ENCODE peak calls at places on chromosomes 5 and 9, in seven cellular contexts. X is LHCN-M2; K is CD8-positive, alpha-beta T cell; Z is NB4; H is HCT116; U is stimulated activated naive CD4-positive, alpha-beta T cell; E is AG08395. D is an unnamed sample.

GRCh38 chr5:134580001-134580460 is 52.6 kb downstream of the SAR1B start:
- DNase-seq in X (no peak), K (no peak), Z (no peak), H (no peak), U (no peak), E (no peak), D (no peak)

GRCh38 chr9:134317431-134318414 is 8.5 kb upstream of the RXRA start:
- DNase-seq in X (no peak), K (no peak), Z (peak; percentile 53), H (no peak), U (no peak), E (peak; percentile 70), D (no peak)

GRCh38 chr9:17878810-17879370 is 300.0 kb downstream of the SH3GL2 start:
- DNase-seq in X (no peak), K (no peak), Z (no peak), H (no peak), U (no peak), E (no peak), D (no peak)

GRCh38 chr9:15824310-15824709 is 271.5 kb downstream of the CCDC171 start:
- DNase-seq in X (peak; percentile 49), K (no peak), Z (peak; percentile 41), H (peak; percentile 48), U (no peak), E (no peak), D (peak; percentile 47)

GRCh38 chr5:169945831-169946261 is 34.4 kb downstream of the INSYN2B start:
- DNase-seq in X (peak; percentile 32), K (no peak), Z (peak; percentile 17), H (no peak), U (no peak), E (peak; percentile 93), D (peak; percentile 79)

GRCh38 chr5:137392261-137392660 is 106.9 kb downstream of the SPOCK1 start:
- DNase-seq in X (no peak), K (no peak), Z (no peak), H (no peak), U (no peak), E (no peak), D (no peak)

GRCh38 chr5:67047180-67047579 is 149.4 kb downstream of the CD180 start:
- DNase-seq in X (peak; percentile 45), K (no peak), Z (no peak), H (no peak), U (no peak), E (no peak), D (no peak)

GRCh38 chr5:115050860-115051259 is 118.8 kb downstream of the TRIM36 start:
- DNase-seq in X (no peak), K (no peak), Z (no peak), H (no peak), U (no peak), E (no peak), D (no peak)

GRCh38 chr9:133247632-133248031 is 27.4 kb downstream of the ABO start:
- DNase-seq in X (no peak), K (no peak), Z (no peak), H (no peak), U (no peak), E (no peak), D (no peak)

GRCh38 chr5:116382874-116383266 is 191.8 kb downstream of the SEMA6A start:
- DNase-seq in X (no peak), K (no peak), Z (no peak), H (no peak), U (no peak), E (no peak), D (no peak)

GRCh38 chr5:171157233-171157632 is 151.8 kb upstream of the TLX3 start:
- DNase-seq in X (no peak), K (no peak), Z (no peak), H (no peak), U (no peak), E (no peak), D (no peak)

GRCh38 chr9:121369595-121370265 is at the start of gene STOM:
- DNase-seq in X (peak; percentile 90), K (no peak), Z (no peak), H (no peak), U (peak; percentile 66), E (peak; percentile 81), D (peak; percentile 65)

GRCh38 chr9:137477778-137478612 is 18.9 kb upstream of the NSMF start:
- DNase-seq in X (no peak), K (no peak), Z (no peak), H (no peak), U (no peak), E (no peak), D (no peak)

GRCh38 chr5:164608507-164608906 is 1103.1 kb downstream of the MAT2B start:
- DNase-seq in X (no peak), K (no peak), Z (no peak), H (no peak), U (no peak), E (no peak), D (no peak)